ENCODE peak calls at places on chromosomes 2 and 18, in six cellular contexts. Q is tibial nerve, U is stomach, Y is sigmoid colon, X is K562, T is GM12878. F is an unnamed sample.

GRCh38 chr18:73040247-73040646 is 172.5 kb upstream of the NETO1 start:
- DNase-seq in Q (no peak), U (no peak), Y (no peak), X (no peak), T (no peak), F (no peak)

GRCh38 chr2:231909631-231910030 is 16.6 kb downstream of the NPPC start:
- DNase-seq in Q (no peak), U (no peak), Y (no peak), X (no peak), T (no peak), F (no peak)

GRCh38 chr2:11446733-11447248 is 19.2 kb downstream of the E2F6 start:
- DNase-seq in Q (no peak), U (peak), Y (peak), X (peak), T (no peak), F (no peak)

GRCh38 chr18:41993151-41993550 is 38.1 kb downstream of the PIK3C3 start:
- DNase-seq in Q (no peak), U (no peak), Y (no peak), X (no peak), T (no peak), F (no peak)

GRCh38 chr2:80288576-80288975 is 16.0 kb downstream of the LRRTM1 start:
- DNase-seq in Q (no peak), U (no peak), Y (peak), X (no peak), T (no peak), F (no peak)

GRCh38 chr2:130376433-130377293 is 20.8 kb downstream of the PTPN18 start:
- DNase-seq in Q (no peak), U (no peak), Y (peak), X (no peak), T (peak), F (no peak)

GRCh38 chr2:182666674-182667320 is 49.3 kb upstream of the DNAJC10 start:
- DNase-seq in Q (no peak), U (no peak), Y (no peak), X (peak), T (no peak), F (no peak)

GRCh38 chr18:26771524-26771923 is 94.0 kb downstream of the AQP4 start:
- DNase-seq in Q (no peak), U (peak), Y (no peak), X (no peak), T (no peak), F (no peak)

GRCh38 chr2:105595536-105595935 is 149.2 kb upstream of the NCK2 start:
- DNase-seq in Q (no peak), U (no peak), Y (no peak), X (no peak), T (no peak), F (no peak)

GRCh38 chr18:22044474-22045220 is 124.7 kb upstream of the GATA6 start:
- DNase-seq in Q (no peak), U (peak), Y (no peak), X (no peak), T (no peak), F (no peak)

GRCh38 chr2:215900203-215900611 is 113.1 kb downstream of the MREG start:
- DNase-seq in Q (no peak), U (no peak), Y (no peak), X (no peak), T (no peak), F (no peak)

GRCh38 chr18:21406111-21406510 is 164.1 kb downstream of the GREB1L start:
- DNase-seq in Q (no peak), U (no peak), Y (no peak), X (no peak), T (no peak), F (no peak)

GRCh38 chr2:216619411-216620393 is 13.5 kb upstream of the IGFBP2 start:
- DNase-seq in Q (no peak), U (no peak), Y (no peak), X (no peak), T (no peak), F (no peak)

GRCh38 chr2:169815849-169816248 is 8.9 kb downstream of the METTL5 start:
- DNase-seq in Q (no peak), U (no peak), Y (no peak), X (no peak), T (no peak), F (no peak)

GRCh38 chr18:67132919-67133318 is 383.6 kb downstream of the DSEL start:
- DNase-seq in Q (no peak), U (no peak), Y (no peak), X (no peak), T (no peak), F (no peak)

GRCh38 chr2:100983684-100984310 is 18.3 kb upstream of the RPL31 start:
- DNase-seq in Q (no peak), U (no peak), Y (peak), X (no peak), T (no peak), F (no peak)

GRCh38 chr2:33047939-33048338 is 101.2 kb downstream of the LTBP1 start:
- DNase-seq in Q (no peak), U (no peak), Y (no peak), X (no peak), T (no peak), F (no peak)

GRCh38 chr2:228318218-228318617 is 136.7 kb upstream of the SPHKAP start:
- DNase-seq in Q (no peak), U (no peak), Y (no peak), X (no peak), T (no peak), F (no peak)

GRCh38 chr18:22930089-22930713 is 2.9 kb upstream of the RBBP8 start:
- DNase-seq in Q (peak), U (peak), Y (peak), X (peak), T (no peak), F (no peak)

GRCh38 chr18:73724908-73725307 is 422.7 kb downstream of the FBXO15 start:
- DNase-seq in Q (no peak), U (no peak), Y (no peak), X (no peak), T (no peak), F (no peak)

GRCh38 chr2:105842555-105842954 is 97.8 kb downstream of the NCK2 start:
- DNase-seq in Q (no peak), U (no peak), Y (no peak), X (no peak), T (no peak), F (peak)

GRCh38 chr18:35672897-35673296 is 91.4 kb downstream of the GALNT1 start:
- DNase-seq in Q (no peak), U (no peak), Y (no peak), X (no peak), T (no peak), F (no peak)

GRCh38 chr2:23604731-23605130 is 219.8 kb downstream of the KLHL29 start:
- DNase-seq in Q (no peak), U (no peak), Y (peak), X (no peak), T (no peak), F (no peak)

GRCh38 chr2:150292807-150293206 is 194.7 kb downstream of the RND3 start:
- DNase-seq in Q (no peak), U (no peak), Y (no peak), X (no peak), T (no peak), F (no peak)

GRCh38 chr18:35635171-35635570 is 53.6 kb downstream of the GALNT1 start:
- DNase-seq in Q (no peak), U (no peak), Y (no peak), X (no peak), T (no peak), F (no peak)

GRCh38 chr2:205660521-205661124 is 21.7 kb upstream of the NRP2 start:
- DNase-seq in Q (no peak), U (no peak), Y (peak), X (no peak), T (no peak), F (peak)

GRCh38 chr2:172739651-172740050 is 4.0 kb downstream of the RAPGEF4 start:
- DNase-seq in Q (no peak), U (no peak), Y (no peak), X (no peak), T (no peak), F (no peak)

GRCh38 chr2:38039511-38039910 is 36.4 kb downstream of the CYP1B1 start:
- DNase-seq in Q (no peak), U (no peak), Y (no peak), X (no peak), T (no peak), F (no peak)

GRCh38 chr2:231360881-231361294 is 34.6 kb upstream of the B3GNT7 start:
- DNase-seq in Q (no peak), U (no peak), Y (peak), X (no peak), T (no peak), F (no peak)

GRCh38 chr2:239669181-239669898 is 268.5 kb upstream of the HDAC4 start:
- DNase-seq in Q (no peak), U (no peak), Y (no peak), X (no peak), T (no peak), F (no peak)

GRCh38 chr18:48670751-48671560 is 132.1 kb downstream of the CTIF start:
- DNase-seq in Q (no peak), U (no peak), Y (peak), X (no peak), T (no peak), F (no peak)
- H3K4me3 ChIP-seq in Q (no peak), U (no peak), Y (no peak), X (no peak), T (no peak), F (no peak)

GRCh38 chr2:220296174-220296573 is 668.7 kb downstream of the SLC4A3 start:
- DNase-seq in Q (no peak), U (no peak), Y (no peak), X (no peak), T (no peak), F (no peak)

GRCh38 chr2:220297093-220297492 is 669.7 kb downstream of the SLC4A3 start:
- DNase-seq in Q (no peak), U (no peak), Y (no peak), X (no peak), T (no peak), F (no peak)

GRCh38 chr2:220293966-220294365 is 666.5 kb downstream of the SLC4A3 start:
- DNase-seq in Q (no peak), U (no peak), Y (no peak), X (no peak), T (no peak), F (no peak)
- H3K27ac ChIP-seq in Q (no peak), U (no peak), Y (no peak), X (no peak), T (no peak), F (no peak)

GRCh38 chr2:10406016-10406415 is 42.1 kb downstream of the ODC1 start:
- DNase-seq in Q (no peak), U (no peak), Y (no peak), X (no peak), T (no peak), F (no peak)

GRCh38 chr2:10404324-10405143 is 43.6 kb downstream of the ODC1 start:
- DNase-seq in Q (no peak), U (no peak), Y (peak), X (no peak), T (no peak), F (no peak)

GRCh38 chr2:10407432-10407831 is 40.7 kb downstream of the ODC1 start:
- DNase-seq in Q (no peak), U (no peak), Y (no peak), X (no peak), T (no peak), F (no peak)

GRCh38 chr2:10406491-10406890 is 41.6 kb downstream of the ODC1 start:
- DNase-seq in Q (no peak), U (no peak), Y (no peak), X (no peak), T (no peak), F (no peak)

DNA sequence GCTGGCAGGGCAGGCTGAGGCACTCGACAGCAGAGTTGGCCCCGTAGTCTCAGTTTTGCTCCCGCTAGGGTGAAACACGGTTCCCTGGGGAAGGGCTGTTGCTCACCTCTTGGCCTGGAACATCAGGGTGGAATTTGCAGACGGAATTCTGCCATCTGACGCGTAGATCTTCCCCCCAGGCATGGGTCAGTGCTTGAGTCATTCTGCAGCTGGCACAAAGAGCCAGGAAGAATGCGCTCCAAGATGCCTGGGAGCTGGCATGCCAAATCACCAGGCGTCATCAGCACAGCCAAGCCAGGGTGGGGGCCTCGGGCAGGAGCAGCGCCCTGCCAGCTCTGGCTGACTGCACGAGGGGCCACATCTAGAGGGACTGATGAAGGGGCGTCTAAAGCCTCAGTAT is 42.7 kb downstream of the ODC1 start:
- DNase-seq in Q (no peak), U (no peak), Y (peak), X (no peak), T (no peak), F (no peak)
- TF ChIP-seq EP300 in Q (peak), U (peak), Y (peak), X (no peak), T (no peak), F (peak)

GRCh38 chr2:1742680-1743395 is 1.5 kb downstream of the PXDN start:
- DNase-seq in Q (peak), U (peak), Y (peak), X (no peak), T (no peak), F (peak)
- H3K4me3 ChIP-seq in Q (peak), U (peak), Y (peak), X (no peak), T (no peak), F (peak)

GRCh38 chr2:10448646-10449480 is 736 bp upstream of the ODC1 start:
- DNase-seq in Q (no peak), U (peak), Y (peak), X (peak), T (peak), F (peak)

GRCh38 chr2:10444463-10444862 is 3.7 kb downstream of the ODC1 start:
- DNase-seq in Q (no peak), U (no peak), Y (no peak), X (no peak), T (peak), F (no peak)

GRCh38 chr2:10447300-10448207 is 573 bp downstream of the ODC1 start:
- DNase-seq in Q (no peak), U (peak), Y (no peak), X (peak), T (peak), F (no peak)

GRCh38 chr2:10448208-10448645 is at the start of gene ODC1:
- DNase-seq in Q (peak), U (peak), Y (peak), X (peak), T (peak), F (peak)

DNA sequence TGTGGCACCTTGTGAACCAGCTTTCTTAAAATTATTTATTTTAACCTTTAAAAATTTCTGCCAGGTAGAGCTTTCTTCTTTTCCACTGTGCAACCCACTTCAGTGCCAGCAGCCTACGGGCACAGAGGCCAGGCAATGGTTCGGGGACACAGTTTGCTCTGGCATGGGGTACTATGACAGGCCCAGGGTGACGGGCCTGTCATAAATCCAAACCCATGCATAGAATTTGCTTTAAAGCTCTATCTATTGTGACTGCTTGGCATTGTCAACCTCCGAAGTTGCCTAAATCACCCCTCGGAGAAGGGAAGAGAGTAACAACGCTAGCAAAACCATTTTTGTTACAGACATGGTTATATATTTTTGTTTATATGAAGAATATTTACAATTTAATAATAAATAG is 1.5 kb downstream of the ODC1 start:
- DNase-seq in Q (no peak), U (no peak), Y (no peak), X (no peak), T (no peak), F (no peak)
- H3K27ac ChIP-seq in Q (no peak), U (no peak), Y (peak), X (peak), T (peak), F (peak)

GRCh38 chr2:204031056-204031455 is 94.5 kb downstream of the ICOS start:
- DNase-seq in Q (no peak), U (no peak), Y (no peak), X (no peak), T (no peak), F (no peak)
- TF ChIP-seq EP300 in Q (no peak), U (no peak), Y (no peak), X (no peak), T (no peak), F (no peak)

DNA sequence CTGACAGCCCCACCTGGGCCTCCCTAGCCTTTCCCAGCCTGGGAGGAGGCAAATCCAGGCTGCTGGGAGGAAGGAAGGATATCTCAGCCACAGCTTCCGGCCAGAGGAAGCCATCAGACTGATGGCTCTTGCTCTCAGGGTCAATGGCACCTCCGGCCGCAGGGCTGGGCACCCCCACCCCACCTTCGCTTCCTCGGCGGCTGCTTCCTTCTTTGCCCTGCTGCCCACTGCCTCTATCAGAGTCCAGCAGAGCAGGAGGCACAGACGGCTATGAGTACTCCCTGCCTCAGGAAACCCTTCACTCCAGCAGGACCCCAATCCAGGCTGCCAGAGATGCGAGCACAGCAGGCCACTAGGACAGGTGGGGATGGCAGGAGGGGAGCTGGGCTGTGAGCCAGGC is 3.3 kb downstream of the SEMA4C start:
- DNase-seq in Q (no peak), U (no peak), Y (no peak), X (no peak), T (no peak), F (no peak)
- H3K4me3 ChIP-seq in Q (no peak), U (peak), Y (no peak), X (no peak), T (peak), F (peak)

DNA sequence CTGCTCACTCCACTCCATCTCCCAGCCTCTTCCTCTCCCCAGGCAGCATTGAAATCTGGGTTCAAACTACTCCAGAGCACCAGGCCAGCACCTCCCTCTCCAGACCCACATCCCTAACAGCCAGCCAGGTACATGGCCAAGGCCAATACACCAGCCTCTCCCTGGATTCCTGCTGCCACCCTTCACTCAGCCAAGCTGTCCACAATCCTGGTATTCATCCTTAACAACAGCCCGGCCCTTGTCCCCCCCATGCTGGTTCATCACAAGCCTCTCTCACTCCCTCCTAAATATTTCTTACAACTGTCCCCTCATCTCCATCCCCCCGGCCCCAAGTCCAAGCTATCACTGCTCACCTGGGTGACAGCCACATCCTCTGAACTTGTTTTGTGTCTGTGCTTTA is 129.9 kb upstream of the HAAO start:
- DNase-seq in Q (no peak), U (no peak), Y (peak), X (no peak), T (no peak), F (no peak)
- H3K27ac ChIP-seq in Q (peak), U (peak), Y (peak), X (no peak), T (no peak), F (peak)

F was measured in esophagus muscularis mucosa.